ENCODE peak calls at places on chromosomes 16 and 17, in six cellular contexts. C is H9, S is IMR-90, Z is neuronal stem cell, W is H1, H is mesendoderm. A is an unnamed sample.

GRCh38 chr17:19513897-19514488 is 19.7 kb upstream of the SLC47A1 start:
- DNase-seq in C (peak; percentile 85), S (peak; percentile 60), Z (peak; percentile 65), W (no peak), H (peak; percentile 91), A (peak; percentile 79)

GRCh38 chr16:66320774-66321173 is 45.7 kb upstream of the CDH5 start:
- DNase-seq in C (no peak), S (no peak), Z (no peak), W (no peak), H (no peak), A (no peak)

GRCh38 chr17:81373536-81374160 is 21.6 kb upstream of the BAHCC1 start:
- DNase-seq in C (peak; percentile 38), S (no peak), Z (no peak), W (no peak), H (no peak), A (no peak)

GRCh38 chr16:622920-623280 is 7.9 kb upstream of the WFIKKN1 start:
- DNase-seq in C (peak; percentile 43), S (no peak), Z (no peak), W (no peak), H (no peak), A (no peak)

GRCh38 chr17:83198366-83199341 is 119.2 kb downstream of the METRNL start:
- DNase-seq in C (no peak), S (no peak), Z (no peak), W (no peak), H (no peak), A (no peak)

GRCh38 chr16:379183-379960 is 2.4 kb downstream of the PGAP6 start:
- DNase-seq in C (peak; percentile 98), S (no peak), Z (no peak), W (peak; percentile 69), H (peak; percentile 84), A (no peak)

GRCh38 chr16:17277981-17278381 is 192.8 kb downstream of the XYLT1 start:
- DNase-seq in C (peak; percentile 67), S (peak; percentile 7), Z (no peak), W (no peak), H (peak; percentile 67), A (no peak)

GRCh38 chr16:66258916-66259845 is 107.3 kb upstream of the CDH5 start:
- DNase-seq in C (no peak), S (no peak), Z (no peak), W (no peak), H (no peak), A (no peak)

GRCh38 chr17:62792122-62792800 is 15.9 kb downstream of the MARCHF10 start:
- DNase-seq in C (no peak), S (peak; percentile 100), Z (no peak), W (no peak), H (no peak), A (peak; percentile 98)

GRCh38 chr16:27852116-27852515 is 211.4 kb downstream of the GSG1L start:
- DNase-seq in C (no peak), S (no peak), Z (no peak), W (no peak), H (no peak), A (no peak)

GRCh38 chr17:78687944-78688343 is 94.1 kb downstream of the CYTH1 start:
- DNase-seq in C (peak; percentile 8), S (no peak), Z (no peak), W (no peak), H (no peak), A (no peak)

GRCh38 chr16:4970010-4970409 is 11.9 kb downstream of the SEC14L5 start:
- DNase-seq in C (no peak), S (no peak), Z (peak; percentile 53), W (no peak), H (no peak), A (no peak)

GRCh38 chr16:14042706-14043105 is 28.4 kb upstream of the MRTFB start:
- DNase-seq in C (no peak), S (no peak), Z (no peak), W (no peak), H (no peak), A (no peak)

GRCh38 chr17:72502940-72503341 is 382.1 kb downstream of the SOX9 start:
- DNase-seq in C (no peak), S (peak; percentile 24), Z (no peak), W (no peak), H (no peak), A (peak; percentile 28)

GRCh38 chr17:29127840-29128239 is 52.4 kb downstream of the MYO18A start:
- DNase-seq in C (no peak), S (no peak), Z (no peak), W (no peak), H (no peak), A (no peak)

GRCh38 chr17:51422634-51423033 is 162.3 kb downstream of the UTP18 start:
- DNase-seq in C (no peak), S (no peak), Z (no peak), W (no peak), H (peak; percentile 51), A (no peak)

GRCh38 chr17:17514993-17515920 is 19.1 kb upstream of the RASD1 start:
- DNase-seq in C (peak; percentile 87), S (peak; percentile 25), Z (no peak), W (peak; percentile 33), H (peak; percentile 59), A (peak; percentile 35)

GRCh38 chr16:25838724-25839186 is 147.0 kb downstream of the HS3ST4 start:
- DNase-seq in C (peak; percentile 60), S (peak; percentile 41), Z (peak; percentile 61), W (peak; percentile 46), H (peak; percentile 94), A (peak; percentile 40)

GRCh38 chr17:77891602-77892001 is 66.9 kb upstream of the TNRC6C start:
- DNase-seq in C (peak; percentile 32), S (no peak), Z (no peak), W (no peak), H (no peak), A (no peak)

GRCh38 chr17:40554646-40555295 is 10.5 kb downstream of the CCR7 start:
- DNase-seq in C (peak; percentile 36), S (no peak), Z (no peak), W (no peak), H (no peak), A (no peak)

GRCh38 chr17:40556884-40557414 is 8.3 kb downstream of the CCR7 start:
- DNase-seq in C (peak; percentile 31), S (no peak), Z (no peak), W (no peak), H (no peak), A (peak; percentile 39)

GRCh38 chr17:40555296-40556190 is 9.7 kb downstream of the CCR7 start:
- DNase-seq in C (no peak), S (no peak), Z (no peak), W (no peak), H (no peak), A (no peak)

GRCh38 chr17:40557531-40558299 is 7.6 kb downstream of the CCR7 start:
- DNase-seq in C (no peak), S (no peak), Z (no peak), W (no peak), H (no peak), A (no peak)

DNA sequence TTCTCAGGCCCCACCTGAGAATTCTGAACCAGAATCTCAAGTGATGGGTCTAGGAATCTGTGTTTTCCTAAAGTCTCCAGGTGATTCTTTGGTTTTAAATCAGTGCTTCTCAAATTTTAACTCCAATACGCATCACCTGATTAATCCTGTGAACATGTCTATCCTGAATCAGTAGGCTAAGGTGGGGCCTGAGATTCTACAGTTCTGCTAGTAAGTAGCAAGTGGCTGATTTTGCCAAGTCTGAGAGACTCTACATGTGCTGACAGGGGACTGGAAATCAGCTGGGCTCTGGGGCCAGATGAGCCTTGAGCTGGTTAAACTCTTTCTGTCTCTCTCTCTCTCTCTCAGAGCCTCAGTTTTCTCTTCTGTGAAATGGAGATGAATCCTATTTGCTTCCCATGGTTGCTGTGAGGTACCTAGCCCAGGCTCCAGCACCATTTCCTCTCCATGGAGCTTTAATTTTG is 9.0 kb downstream of the CCR7 start:
- DNase-seq in C (no peak), S (no peak), Z (no peak), W (no peak), H (no peak), A (no peak)
- H3K79me1 ChIP-seq in C (no peaks in the 10 kb centered on the region), S (peaks cover 29% of the 10 kb centered on the region), Z (no peaks in the 10 kb centered on the region), W (no peaks in the 10 kb centered on the region), H (no peaks in the 10 kb centered on the region), A (no peaks in the 10 kb centered on the region)

GRCh38 chr17:44002141-44002848 is 2.1 kb upstream of the NAGS start:
- DNase-seq in C (no peak), S (peak; percentile 87), Z (no peak), W (no peak), H (no peak), A (peak; percentile 59)
- H2BK15ac ChIP-seq in C (no peak overlapping the region), S (peak overlapping the region; percentile 63), Z (no peak overlapping the region), W (peak overlapping the region; percentile 73), H (no peak overlapping the region), A (no peak overlapping the region)

DNA sequence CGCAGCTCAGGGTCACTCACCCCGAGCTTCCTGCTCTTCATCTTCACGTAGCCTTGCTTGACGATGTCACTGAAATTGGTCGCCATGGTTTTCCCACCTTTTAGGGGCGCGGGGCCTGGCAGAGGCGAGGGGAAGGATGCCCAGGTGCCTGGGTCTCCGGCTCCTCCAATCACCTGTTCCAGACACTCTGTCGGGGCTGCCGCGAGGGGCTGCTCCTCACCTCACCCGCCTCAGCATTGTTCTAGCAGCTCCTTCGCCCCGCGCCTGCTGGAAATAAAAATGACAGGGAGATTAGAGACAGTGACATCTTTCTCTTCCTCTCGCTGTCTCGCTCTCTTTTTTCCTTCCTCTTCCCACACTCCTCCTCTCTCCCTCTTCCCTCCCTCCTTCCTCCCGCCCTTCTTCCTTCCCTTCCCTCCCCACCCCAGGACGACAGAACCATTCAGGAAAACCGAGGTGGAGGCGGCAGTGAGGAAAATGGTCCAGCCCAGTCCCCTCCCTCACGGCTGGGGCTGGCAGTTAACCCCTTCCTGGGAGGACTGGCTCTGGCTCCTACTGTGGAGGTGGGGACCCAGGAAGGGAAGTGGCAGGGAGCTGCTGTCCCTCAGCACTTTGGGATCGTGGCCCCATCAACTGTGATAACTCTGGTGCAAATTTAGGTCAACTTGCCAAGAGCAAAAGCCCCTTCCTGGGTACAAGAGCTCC is 6.7 kb downstream of the DOK4 start:
- DNase-seq in C (peak; percentile 80), S (peak; percentile 54), Z (no peak), W (peak; percentile 50), H (peak; percentile 92), A (peak; percentile 67)
- H3K79me1 ChIP-seq in C (no peaks in the 10 kb centered on the region), S (peaks cover 22% of the 10 kb centered on the region), Z (peaks cover 13% of the 10 kb centered on the region), W (peaks cover 3% of the 10 kb centered on the region), H (no peaks in the 10 kb centered on the region), A (peaks cover 48% of the 10 kb centered on the region)

GRCh38 chr17:41264599-41264998 is 579 bp upstream of the KRTAP9-6 start:
- DNase-seq in C (no peak), S (no peak), Z (no peak), W (no peak), H (no peak), A (no peak)
- H2BK15ac ChIP-seq in C (no peak overlapping the region), S (peak overlapping the region; percentile 2), Z (no peak overlapping the region), W (no peak overlapping the region), H (no peak overlapping the region), A (no peak overlapping the region)

DNA sequence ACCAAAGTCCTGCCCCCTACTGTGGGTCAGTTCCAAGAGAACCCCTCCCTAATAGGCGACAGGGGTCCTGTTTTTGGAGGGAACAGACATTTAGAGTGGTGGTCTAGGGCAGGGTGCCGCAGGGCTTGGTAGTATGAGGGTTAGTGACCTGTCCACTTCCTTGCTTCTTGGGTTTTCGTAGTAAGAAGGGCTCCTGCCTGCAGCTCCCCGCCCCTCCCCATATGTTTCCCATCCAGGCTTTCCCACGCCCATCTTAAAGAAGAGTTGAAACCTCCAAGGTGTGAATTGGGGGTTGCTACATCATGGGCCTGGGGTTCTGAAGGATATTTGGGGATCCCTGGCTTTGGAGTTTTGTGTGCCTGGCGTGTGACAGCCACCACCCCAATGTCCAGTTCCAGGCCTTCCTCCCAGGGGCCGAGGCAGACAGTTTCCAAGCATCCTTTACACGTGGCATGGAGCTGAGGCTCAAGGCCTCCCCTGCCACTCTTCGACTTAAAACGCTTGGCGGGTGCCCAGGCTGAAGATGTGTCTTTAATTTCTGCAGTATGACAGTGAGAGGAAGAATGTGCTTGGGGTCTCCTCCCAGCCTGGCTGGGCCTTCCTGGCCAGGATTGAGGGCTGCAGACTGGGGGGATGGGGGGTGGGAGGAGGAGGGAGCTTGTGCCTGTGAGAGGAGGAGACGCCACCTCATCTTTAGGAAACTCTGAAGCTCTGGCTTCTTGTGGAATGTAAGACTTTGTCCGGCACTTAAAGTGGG is 2.3 kb upstream of the COL1A1 start:
- DNase-seq in C (no peak), S (peak; percentile 96), Z (no peak), W (no peak), H (no peak), A (peak; percentile 62)
- H3K79me1 ChIP-seq in C (no peaks in the 10 kb centered on the region), S (peaks cover 62% of the 10 kb centered on the region), Z (no peaks in the 10 kb centered on the region), W (no peaks in the 10 kb centered on the region), H (no peaks in the 10 kb centered on the region), A (peaks cover 11% of the 10 kb centered on the region)

A was measured in mesenchymal stem cell.